ENCODE peak calls at places on chromosomes 4 and X, in ten cellular contexts. M, C, O, U, B, J, G, R, V and S are unnamed samples.
A peak's percentile ranks its signal among the peaks of the same experiment; 100 is the strongest.

GRCh38 chrX:40140706-40141499 is 43.1 kb upstream of the BCOR start:
- DNase-seq in M (no peak), C (peak; percentile 57), O (no peak), U (no peak), B (no peak), J (no peak), G (no peak), R (peak; percentile 70), V (no peak), S (peak; percentile 79)

GRCh38 chr4:102612824-102613366 is 111.7 kb downstream of the NFKB1 start:
- DNase-seq in M (no peak), C (no peak), O (no peak), U (no peak), B (peak; percentile 56), J (peak; percentile 48), G (no peak), R (no peak), V (no peak), S (no peak)

GRCh38 chrX:106243376-106243775 is 75.3 kb downstream of the PWWP3B start:
- DNase-seq in M (no peak), C (no peak), O (no peak), U (no peak), B (peak; percentile 11), J (no peak), G (no peak), R (no peak), V (no peak), S (no peak)

GRCh38 chrX:140949231-140949630 is 53.2 kb upstream of the SPANXB1 start:
- DNase-seq in M (no peak), C (no peak), O (no peak), U (no peak), B (peak; percentile 16), J (no peak), G (no peak), R (no peak), V (no peak), S (no peak)

GRCh38 chr4:89491731-89492235 is 184.2 kb upstream of the GPRIN3 start:
- DNase-seq in M (no peak), C (no peak), O (no peak), U (no peak), B (no peak), J (no peak), G (no peak), R (no peak), V (no peak), S (no peak)

GRCh38 chr4:40630335-40631021 is 814 bp upstream of the RBM47 start:
- DNase-seq in M (peak; percentile 72), C (peak; percentile 90), O (peak; percentile 21), U (no peak), B (peak; percentile 69), J (no peak), G (no peak), R (peak; percentile 64), V (peak; percentile 52), S (no peak)

GRCh38 chrX:32137525-32137924 is 1065.7 kb upstream of the FTHL17 start:
- DNase-seq in M (no peak), C (no peak), O (no peak), U (peak; percentile 4), B (no peak), J (no peak), G (no peak), R (no peak), V (no peak), S (no peak)

GRCh38 chr4:32184186-32184585 is 1464.0 kb downstream of the PCDH7 start:
- DNase-seq in M (no peak), C (no peak), O (no peak), U (no peak), B (no peak), J (no peak), G (no peak), R (no peak), V (no peak), S (no peak)

GRCh38 chr4:140133576-140133975 is 20.4 kb downstream of the MAML3 start:
- DNase-seq in M (no peak), C (no peak), O (no peak), U (no peak), B (peak; percentile 83), J (no peak), G (no peak), R (no peak), V (no peak), S (no peak)

GRCh38 chrX:72308566-72309296 is 3.0 kb upstream of the CITED1 start:
- DNase-seq in M (peak; percentile 76), C (peak; percentile 53), O (peak; percentile 92), U (peak; percentile 63), B (peak; percentile 71), J (peak; percentile 21), G (no peak), R (no peak), V (peak; percentile 54), S (no peak)

GRCh38 chr4:95910749-95911148 is 70.9 kb downstream of the PDHA2 start:
- DNase-seq in M (no peak), C (no peak), O (no peak), U (no peak), B (no peak), J (no peak), G (no peak), R (no peak), V (no peak), S (no peak)

GRCh38 chrX:121365572-121366161 is 318.3 kb downstream of the GLUD2 start:
- DNase-seq in M (no peak), C (no peak), O (no peak), U (no peak), B (no peak), J (no peak), G (no peak), R (no peak), V (no peak), S (no peak)

GRCh38 chr4:76589872-76590846 is 155.1 kb downstream of the SHROOM3 start:
- DNase-seq in M (peak; percentile 62), C (peak; percentile 81), O (peak; percentile 34), U (peak; percentile 96), B (peak; percentile 65), J (no peak), G (no peak), R (no peak), V (no peak), S (no peak)
- H3K27ac ChIP-seq in M (no peak overlapping the region), C (peak overlapping the region; percentile 88), O (peak overlapping the region; percentile 100), U (peak overlapping the region; percentile 96), B (peak overlapping the region; percentile 34), J (no peak overlapping the region), G (peak overlapping the region; percentile 13), R (peak overlapping the region; percentile 73), V (no peak overlapping the region), S (peak overlapping the region; percentile 85)

GRCh38 chr4:3009422-3009821 is 46.1 kb downstream of the GRK4 start:
- DNase-seq in M (no peak), C (no peak), O (no peak), U (no peak), B (no peak), J (no peak), G (no peak), R (no peak), V (no peak), S (no peak)
- TF ChIP-seq CTCF in M (peak; percentile 36), C (no peak), O (peak; percentile 21), U (peak; percentile 48), B (peak; percentile 13), J (no peak), G (no peak), R (no peak), V (no peak), S (no peak)

DNA sequence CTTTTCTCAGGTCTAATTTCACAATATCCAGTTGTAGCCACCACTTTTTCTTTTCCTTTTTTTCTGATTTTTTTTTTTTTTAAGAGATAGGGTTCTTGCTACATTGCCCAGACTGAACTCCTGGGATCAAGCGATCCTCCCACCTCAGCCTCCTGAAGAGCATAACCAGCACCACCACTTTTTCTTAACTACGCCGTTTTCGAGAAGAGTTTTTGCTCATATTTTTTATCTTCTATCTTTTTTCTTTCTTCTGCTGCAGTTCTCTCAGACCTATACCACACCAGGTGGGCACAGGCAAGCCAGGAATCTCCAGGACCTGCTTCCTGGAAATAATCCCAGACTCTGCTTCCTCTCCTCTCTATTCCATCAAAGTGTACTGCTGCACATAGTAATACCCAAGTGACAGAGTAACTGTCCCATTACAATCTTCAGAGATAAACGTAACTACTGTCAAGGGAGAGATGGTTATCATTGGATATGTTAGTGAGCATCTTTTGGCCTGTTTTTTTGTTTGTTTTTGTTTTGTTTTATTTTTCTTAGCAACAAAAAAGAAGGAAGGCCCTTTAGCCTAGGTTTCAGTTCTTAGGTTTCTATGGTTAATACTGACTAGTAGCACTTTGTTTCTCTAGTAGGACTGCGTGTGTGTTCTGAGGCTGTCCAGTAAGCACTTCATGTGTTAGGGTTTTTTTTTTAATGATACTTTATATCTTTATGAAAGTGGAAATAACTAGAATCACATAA is 59.2 kb upstream of the TXK start:
- DNase-seq in M (no peak), C (no peak), O (no peak), U (no peak), B (no peak), J (no peak), G (no peak), R (no peak), V (no peak), S (no peak)
- H3K4me3 ChIP-seq in M (no peak overlapping the region), C (no peak overlapping the region), O (no peak overlapping the region), U (no peak overlapping the region), B (no peak overlapping the region), J (no peak overlapping the region), G (no peak overlapping the region), R (no peak overlapping the region), V (no peak overlapping the region), S (no peak overlapping the region)

GRCh38 chr4:185600801-185601200 is 65.5 kb upstream of the PDLIM3 start:
- DNase-seq in M (no peak), C (no peak), O (no peak), U (no peak), B (no peak), J (no peak), G (no peak), R (no peak), V (no peak), S (no peak)

GRCh38 chr4:185599844-185600243 is 64.5 kb upstream of the PDLIM3 start:
- DNase-seq in M (no peak), C (no peak), O (no peak), U (no peak), B (no peak), J (no peak), G (no peak), R (peak; percentile 78), V (no peak), S (no peak)

GRCh38 chr4:185599151-185599648 is 63.9 kb upstream of the PDLIM3 start:
- DNase-seq in M (no peak), C (no peak), O (no peak), U (no peak), B (no peak), J (no peak), G (no peak), R (no peak), V (no peak), S (no peak)

GRCh38 chr4:185592845-185593488 is 57.7 kb upstream of the PDLIM3 start:
- DNase-seq in M (no peak), C (no peak), O (no peak), U (no peak), B (no peak), J (no peak), G (no peak), R (no peak), V (no peak), S (no peak)

GRCh38 chr4:185597532-185598188 is 62.4 kb upstream of the PDLIM3 start:
- DNase-seq in M (peak; percentile 89), C (peak; percentile 71), O (peak; percentile 73), U (peak; percentile 70), B (peak; percentile 73), J (peak; percentile 72), G (no peak), R (peak; percentile 87), V (peak; percentile 69), S (no peak)
- H3K27ac ChIP-seq in M (no peak overlapping the region), C (no peak overlapping the region), O (no peak overlapping the region), U (no peak overlapping the region), B (no peak overlapping the region), J (no peak overlapping the region), G (peak overlapping the region; percentile 39), R (peak overlapping the region; percentile 75), V (no peak overlapping the region), S (peak overlapping the region; percentile 64)

GRCh38 chr4:173317003-173317402 is 17.2 kb downstream of the HMGB2 start:
- DNase-seq in M (no peak), C (no peak), O (peak; percentile 17), U (no peak), B (no peak), J (no peak), G (no peak), R (no peak), V (peak; percentile 42), S (no peak)
- TF ChIP-seq CTCF in M (no peak), C (no peak), O (peak; percentile 41), U (peak; percentile 51), B (peak; percentile 15), J (no peak), G (no peak), R (no peak), V (no peak), S (no peak)